ENCODE peak calls at places on chromosomes 12 and 14, in six cellular contexts. One of them, this sample, is unnamed.

GRCh38 chr12:2248901-2249381 is 196.2 kb downstream of the CACNA1C start:
- DNase-seq in body of pancreas: no peak
- DNase-seq in lower leg skin: no peak
- DNase-seq in ovary: no peak
- DNase-seq in astrocyte of the spinal cord: no peak
- DNase-seq in dorsolateral prefrontal cortex: no peak
- DNase-seq in this sample: no peak

GRCh38 chr14:37343307-37344094 is 145.8 kb downstream of the MIPOL1 start:
- DNase-seq in body of pancreas: no peak
- DNase-seq in lower leg skin: no peak
- DNase-seq in ovary: no peak
- DNase-seq in astrocyte of the spinal cord: peak; percentile 16
- DNase-seq in dorsolateral prefrontal cortex: no peak
- DNase-seq in this sample: no peak

GRCh38 chr12:55721601-55722213 is 1.5 kb downstream of the RDH5 start:
- DNase-seq in body of pancreas: no peak
- DNase-seq in lower leg skin: no peak
- DNase-seq in ovary: no peak
- DNase-seq in astrocyte of the spinal cord: no peak
- DNase-seq in dorsolateral prefrontal cortex: no peak
- DNase-seq in this sample: no peak

GRCh38 chr14:78697341-78697740 is 527.2 kb downstream of the NRXN3 start:
- DNase-seq in body of pancreas: no peak
- DNase-seq in lower leg skin: no peak
- DNase-seq in ovary: no peak
- DNase-seq in astrocyte of the spinal cord: peak; percentile 42
- DNase-seq in dorsolateral prefrontal cortex: no peak
- DNase-seq in this sample: no peak

GRCh38 chr14:49950275-49951250 is 57.7 kb downstream of the ARF6 start:
- DNase-seq in body of pancreas: peak; percentile 74
- DNase-seq in lower leg skin: peak; percentile 87
- DNase-seq in ovary: no peak
- DNase-seq in astrocyte of the spinal cord: no peak
- DNase-seq in dorsolateral prefrontal cortex: no peak
- DNase-seq in this sample: no peak

GRCh38 chr14:101220921-101221510 is 317.5 kb upstream of the RTL1 start:
- DNase-seq in body of pancreas: no peak
- DNase-seq in lower leg skin: no peak
- DNase-seq in ovary: no peak
- DNase-seq in astrocyte of the spinal cord: no peak
- DNase-seq in dorsolateral prefrontal cortex: no peak
- DNase-seq in this sample: no peak

GRCh38 chr12:16385779-16386646 is 38.6 kb downstream of the MGST1 start:
- DNase-seq in body of pancreas: peak; percentile 70
- DNase-seq in lower leg skin: no peak
- DNase-seq in ovary: no peak
- DNase-seq in astrocyte of the spinal cord: peak; percentile 73
- DNase-seq in dorsolateral prefrontal cortex: peak; percentile 42
- DNase-seq in this sample: no peak

GRCh38 chr14:76951149-76951548 is 77.4 kb downstream of the IRF2BPL start:
- DNase-seq in body of pancreas: no peak
- DNase-seq in lower leg skin: no peak
- DNase-seq in ovary: no peak
- DNase-seq in astrocyte of the spinal cord: no peak
- DNase-seq in dorsolateral prefrontal cortex: no peak
- DNase-seq in this sample: no peak

GRCh38 chr12:76158518-76159321 is 74.2 kb upstream of the NAP1L1 start:
- DNase-seq in body of pancreas: peak; percentile 61
- DNase-seq in lower leg skin: peak; percentile 27
- DNase-seq in ovary: no peak
- DNase-seq in astrocyte of the spinal cord: peak; percentile 81
- DNase-seq in dorsolateral prefrontal cortex: peak; percentile 52
- DNase-seq in this sample: no peak

GRCh38 chr14:34782031-34782430 is 67.6 kb upstream of the CFL2 start:
- DNase-seq in body of pancreas: no peak
- DNase-seq in lower leg skin: no peak
- DNase-seq in ovary: no peak
- DNase-seq in astrocyte of the spinal cord: no peak
- DNase-seq in dorsolateral prefrontal cortex: no peak
- DNase-seq in this sample: no peak

GRCh38 chr14:66758031-66758613 is 250.2 kb downstream of the GPHN start:
- DNase-seq in body of pancreas: no peak
- DNase-seq in lower leg skin: no peak
- DNase-seq in ovary: no peak
- DNase-seq in astrocyte of the spinal cord: no peak
- DNase-seq in dorsolateral prefrontal cortex: no peak
- DNase-seq in this sample: no peak
- TF ChIP-seq CTCF in body of pancreas: no peak
- TF ChIP-seq CTCF in lower leg skin: no peak
- TF ChIP-seq CTCF in ovary: no peak
- TF ChIP-seq CTCF in astrocyte of the spinal cord: no peak
- TF ChIP-seq CTCF in dorsolateral prefrontal cortex: no peak
- TF ChIP-seq CTCF in this sample: no peak

GRCh38 chr14:29536886-29537511 is 390.6 kb downstream of the PRKD1 start:
- DNase-seq in body of pancreas: no peak
- DNase-seq in lower leg skin: no peak
- DNase-seq in ovary: no peak
- DNase-seq in astrocyte of the spinal cord: peak; percentile 52
- DNase-seq in dorsolateral prefrontal cortex: no peak
- DNase-seq in this sample: no peak
- TF ChIP-seq CTCF in body of pancreas: no peak
- TF ChIP-seq CTCF in lower leg skin: no peak
- TF ChIP-seq CTCF in ovary: no peak
- TF ChIP-seq CTCF in astrocyte of the spinal cord: peak; percentile 45
- TF ChIP-seq CTCF in dorsolateral prefrontal cortex: peak; percentile 65
- TF ChIP-seq CTCF in this sample: peak; percentile 70

GRCh38 chr12:91422811-91423210 is 240.2 kb upstream of the DCN start:
- DNase-seq in body of pancreas: no peak
- DNase-seq in lower leg skin: no peak
- DNase-seq in ovary: no peak
- DNase-seq in astrocyte of the spinal cord: no peak
- DNase-seq in dorsolateral prefrontal cortex: no peak
- DNase-seq in this sample: no peak
- TF ChIP-seq CTCF in body of pancreas: no peak
- TF ChIP-seq CTCF in lower leg skin: no peak
- TF ChIP-seq CTCF in ovary: no peak
- TF ChIP-seq CTCF in astrocyte of the spinal cord: no peak
- TF ChIP-seq CTCF in dorsolateral prefrontal cortex: no peak
- TF ChIP-seq CTCF in this sample: no peak

GRCh38 chr14:55130194-55130550 is 1.1 kb downstream of the LGALS3 start:
- DNase-seq in body of pancreas: peak; percentile 17
- DNase-seq in lower leg skin: peak; percentile 41
- DNase-seq in ovary: no peak
- DNase-seq in astrocyte of the spinal cord: no peak
- DNase-seq in dorsolateral prefrontal cortex: no peak
- DNase-seq in this sample: no peak

GRCh38 chr14:55133416-55133815 is 4.4 kb downstream of the LGALS3 start:
- DNase-seq in body of pancreas: no peak
- DNase-seq in lower leg skin: peak; percentile 18
- DNase-seq in ovary: no peak
- DNase-seq in astrocyte of the spinal cord: no peak
- DNase-seq in dorsolateral prefrontal cortex: no peak
- DNase-seq in this sample: no peak

GRCh38 chr14:55129428-55130193 is 559 bp downstream of the LGALS3 start:
- DNase-seq in body of pancreas: peak; percentile 64
- DNase-seq in lower leg skin: peak; percentile 65
- DNase-seq in ovary: peak; percentile 61
- DNase-seq in astrocyte of the spinal cord: peak; percentile 77
- DNase-seq in dorsolateral prefrontal cortex: no peak
- DNase-seq in this sample: peak; percentile 25

GRCh38 chr14:55129086-55129427 is at the start of gene LGALS3:
- DNase-seq in body of pancreas: peak; percentile 78
- DNase-seq in lower leg skin: peak; percentile 71
- DNase-seq in ovary: peak; percentile 80
- DNase-seq in astrocyte of the spinal cord: peak; percentile 52
- DNase-seq in dorsolateral prefrontal cortex: no peak
- DNase-seq in this sample: peak; percentile 64

GRCh38 chr14:55131782-55132181 is 2.7 kb downstream of the LGALS3 start:
- DNase-seq in body of pancreas: no peak
- DNase-seq in lower leg skin: peak; percentile 30
- DNase-seq in ovary: no peak
- DNase-seq in astrocyte of the spinal cord: no peak
- DNase-seq in dorsolateral prefrontal cortex: no peak
- DNase-seq in this sample: no peak
- TF ChIP-seq CTCF in body of pancreas: no peak
- TF ChIP-seq CTCF in lower leg skin: no peak
- TF ChIP-seq CTCF in ovary: no peak
- TF ChIP-seq CTCF in astrocyte of the spinal cord: no peak
- TF ChIP-seq CTCF in dorsolateral prefrontal cortex: no peak
- TF ChIP-seq CTCF in this sample: no peak

DNA sequence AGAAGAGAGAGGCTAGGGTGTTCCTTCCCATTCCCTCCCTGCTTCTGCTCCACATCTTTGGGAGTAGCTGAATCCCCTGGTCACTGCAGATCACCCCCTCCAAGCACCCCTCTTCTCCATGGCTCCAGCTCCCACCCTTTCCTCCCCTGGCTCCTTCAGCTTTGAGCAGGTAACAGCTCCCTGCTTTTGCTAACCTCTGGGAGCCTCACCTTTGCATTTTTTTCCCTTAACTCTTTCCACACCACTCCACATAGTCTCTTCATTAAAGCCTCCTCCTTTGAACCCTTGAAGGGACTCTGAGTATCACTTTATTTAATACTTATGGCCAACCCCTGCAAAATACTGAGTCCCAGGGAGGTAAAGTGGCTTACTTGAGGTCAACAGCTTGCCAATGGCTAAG is 25.7 kb upstream of the SERPINA6 start:
- DNase-seq in body of pancreas: no peak
- DNase-seq in lower leg skin: no peak
- DNase-seq in ovary: no peak
- DNase-seq in astrocyte of the spinal cord: no peak
- DNase-seq in dorsolateral prefrontal cortex: no peak
- DNase-seq in this sample: no peak
- TF ChIP-seq CTCF in body of pancreas: no peak
- TF ChIP-seq CTCF in lower leg skin: no peak
- TF ChIP-seq CTCF in ovary: no peak
- TF ChIP-seq CTCF in astrocyte of the spinal cord: no peak
- TF ChIP-seq CTCF in dorsolateral prefrontal cortex: no peak
- TF ChIP-seq CTCF in this sample: no peak

DNA sequence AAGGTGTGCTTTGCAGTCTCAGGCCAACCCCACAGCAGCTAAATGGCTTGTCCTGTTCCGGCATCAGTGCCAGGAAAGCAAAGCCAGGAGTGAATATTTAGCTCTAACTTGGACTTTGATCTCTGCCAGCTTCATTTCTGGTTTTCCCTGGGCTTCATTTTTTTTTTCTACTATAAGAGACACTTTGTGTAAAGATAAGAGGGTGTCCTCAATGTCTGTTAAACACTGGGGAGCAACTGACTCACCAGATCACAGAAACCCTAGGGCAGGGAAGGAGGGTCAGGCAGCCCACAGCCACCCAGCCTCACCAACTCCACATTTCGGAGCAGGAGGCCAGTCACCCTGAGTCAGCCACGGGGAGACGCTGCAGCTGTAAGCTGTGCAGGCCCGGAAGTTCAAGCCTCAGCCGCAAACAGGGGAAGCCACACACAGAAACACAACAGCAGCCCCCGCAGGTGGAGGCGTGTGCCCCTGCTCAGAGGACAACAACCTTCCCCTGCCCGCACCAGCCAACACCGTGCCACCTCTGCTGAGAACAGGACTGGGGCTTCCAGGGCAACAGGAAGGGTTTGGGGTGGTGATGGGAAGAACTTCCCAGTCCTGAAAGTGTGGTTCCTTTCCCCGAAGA is 6.3 kb downstream of the TNFRSF1A start:
- DNase-seq in body of pancreas: peak; percentile 89
- DNase-seq in lower leg skin: peak; percentile 76
- DNase-seq in ovary: peak; percentile 76
- DNase-seq in astrocyte of the spinal cord: peak; percentile 87
- DNase-seq in dorsolateral prefrontal cortex: no peak
- DNase-seq in this sample: no peak
- TF ChIP-seq CTCF in body of pancreas: peak; percentile 25
- TF ChIP-seq CTCF in lower leg skin: peak; percentile 45
- TF ChIP-seq CTCF in ovary: peak; percentile 62
- TF ChIP-seq CTCF in astrocyte of the spinal cord: peak; percentile 74
- TF ChIP-seq CTCF in dorsolateral prefrontal cortex: no peak
- TF ChIP-seq CTCF in this sample: no peak

GRCh38 chr14:63493246-63493645 is 49.9 kb downstream of the PPP2R5E start:
- DNase-seq in body of pancreas: no peak
- DNase-seq in lower leg skin: no peak
- DNase-seq in ovary: no peak
- DNase-seq in astrocyte of the spinal cord: no peak
- DNase-seq in dorsolateral prefrontal cortex: no peak
- DNase-seq in this sample: no peak
- TF ChIP-seq CTCF in body of pancreas: no peak
- TF ChIP-seq CTCF in lower leg skin: no peak
- TF ChIP-seq CTCF in ovary: no peak
- TF ChIP-seq CTCF in astrocyte of the spinal cord: peak; percentile 19
- TF ChIP-seq CTCF in dorsolateral prefrontal cortex: peak; percentile 10
- TF ChIP-seq CTCF in this sample: no peak

DNA sequence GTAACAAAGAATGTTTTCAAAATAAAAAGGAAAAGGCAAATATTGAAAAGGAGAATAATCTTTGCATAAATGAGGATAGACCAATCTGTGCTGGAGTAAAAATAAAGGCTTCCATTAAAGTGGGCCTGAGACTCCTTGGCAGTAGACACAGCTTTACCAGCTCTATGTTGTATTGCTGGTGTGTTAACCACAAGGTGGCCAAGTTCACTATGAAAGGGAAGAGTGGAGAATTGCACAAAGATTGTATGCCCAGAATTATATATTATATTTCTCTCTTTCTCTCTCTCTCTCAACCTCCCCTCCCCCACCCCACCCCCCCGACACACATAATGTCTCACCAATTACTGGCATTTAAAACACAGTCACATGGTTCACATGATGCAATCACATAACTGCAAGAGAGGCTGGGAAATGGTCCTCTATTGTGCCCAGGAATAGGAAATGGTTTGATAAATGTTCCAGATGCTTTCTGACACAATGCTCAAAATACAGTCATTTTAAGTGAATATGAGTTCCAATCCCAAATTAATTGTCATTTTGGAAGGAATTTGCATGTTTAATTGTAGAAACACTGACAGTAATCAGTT is 222.6 kb upstream of the SYT1 start:
- DNase-seq in body of pancreas: no peak
- DNase-seq in lower leg skin: no peak
- DNase-seq in ovary: no peak
- DNase-seq in astrocyte of the spinal cord: no peak
- DNase-seq in dorsolateral prefrontal cortex: no peak
- DNase-seq in this sample: no peak
- TF ChIP-seq CTCF in body of pancreas: no peak
- TF ChIP-seq CTCF in lower leg skin: no peak
- TF ChIP-seq CTCF in ovary: no peak
- TF ChIP-seq CTCF in astrocyte of the spinal cord: peak; percentile 21
- TF ChIP-seq CTCF in dorsolateral prefrontal cortex: no peak
- TF ChIP-seq CTCF in this sample: no peak

DNA sequence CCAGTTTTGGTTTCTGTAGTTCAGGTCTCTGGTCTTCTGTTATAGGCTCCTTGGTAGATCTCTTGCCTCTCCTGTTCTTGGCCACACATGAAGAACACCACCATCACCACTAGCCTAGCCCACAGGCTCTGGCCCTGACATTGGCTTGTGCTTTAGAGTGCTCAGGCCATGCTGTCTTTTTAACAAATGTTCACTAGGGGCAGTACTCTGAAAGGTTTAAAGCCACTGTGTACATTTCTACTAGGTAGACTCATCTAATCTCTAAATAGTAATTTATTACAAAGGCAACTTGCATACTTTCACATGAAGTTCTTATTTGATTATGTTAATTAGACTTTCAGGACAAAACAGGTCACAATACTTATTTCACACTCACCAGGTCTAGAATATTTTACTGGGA is 38.3 kb downstream of the PDE6H start:
- DNase-seq in body of pancreas: no peak
- DNase-seq in lower leg skin: no peak
- DNase-seq in ovary: no peak
- DNase-seq in astrocyte of the spinal cord: no peak
- DNase-seq in dorsolateral prefrontal cortex: no peak
- DNase-seq in this sample: no peak
- TF ChIP-seq CTCF in body of pancreas: no peak
- TF ChIP-seq CTCF in lower leg skin: no peak
- TF ChIP-seq CTCF in ovary: no peak
- TF ChIP-seq CTCF in astrocyte of the spinal cord: peak; percentile 7
- TF ChIP-seq CTCF in dorsolateral prefrontal cortex: no peak
- TF ChIP-seq CTCF in this sample: no peak